ENCODE peak calls at places on chromosomes 5 and 9, in nine cellular contexts. O, R, M, E, Q, G, J, C and X are unnamed samples.

GRCh38 chr9:114056527-114056926 is 21.6 kb downstream of the AMBP start:
- DNase-seq in O (no peak), R (no peak), M (no peak), E (no peak), Q (no peak), G (no peak), J (no peak), C (no peak), X (no peak)

GRCh38 chr9:114286146-114286679 is 36.7 kb upstream of the ORM1 start:
- DNase-seq in O (peak), R (no peak), M (no peak), E (peak), Q (no peak), G (no peak), J (peak), C (no peak), X (no peak)

GRCh38 chr9:33782395-33783152 is 12.8 kb upstream of the PRSS3 start:
- DNase-seq in O (no peak), R (peak), M (peak), E (no peak), Q (peak), G (no peak), J (no peak), C (no peak), X (no peak)

GRCh38 chr9:72485821-72486605 is 35.4 kb upstream of the TMC1 start:
- DNase-seq in O (no peak), R (peak), M (no peak), E (no peak), Q (peak), G (no peak), J (no peak), C (no peak), X (no peak)

GRCh38 chr9:112170235-112170634 is 4.9 kb downstream of the SUSD1 start:
- DNase-seq in O (no peak), R (no peak), M (no peak), E (no peak), Q (no peak), G (no peak), J (peak), C (no peak), X (no peak)

GRCh38 chr9:35385042-35385441 is 104.9 kb upstream of the RUSC2 start:
- DNase-seq in O (no peak), R (peak), M (peak), E (no peak), Q (peak), G (no peak), J (no peak), C (peak), X (no peak)

GRCh38 chr5:179468696-179469095 is 81.7 kb upstream of the RUFY1 start:
- DNase-seq in O (no peak), R (no peak), M (no peak), E (no peak), Q (no peak), G (no peak), J (no peak), C (no peak), X (no peak)

GRCh38 chr9:80552931-80553330 is 981.2 kb downstream of the TLE4 start:
- DNase-seq in O (no peak), R (peak), M (no peak), E (peak), Q (peak), G (no peak), J (peak), C (no peak), X (peak)

GRCh38 chr9:138103824-138104206 is 226.2 kb downstream of the CACNA1B start:
- DNase-seq in O (no peak), R (no peak), M (no peak), E (peak), Q (no peak), G (no peak), J (no peak), C (no peak), X (no peak)

GRCh38 chr9:134624827-134625181 is 16.8 kb upstream of the COL5A1 start:
- DNase-seq in O (no peak), R (peak), M (peak), E (peak), Q (peak), G (no peak), J (peak), C (peak), X (no peak)

GRCh38 chr5:86979801-86980510 is 287.7 kb upstream of the RASA1 start:
- DNase-seq in O (no peak), R (peak), M (peak), E (no peak), Q (peak), G (no peak), J (no peak), C (no peak), X (no peak)

GRCh38 chr5:51194626-51195025 is 188.6 kb upstream of the ISL1 start:
- DNase-seq in O (no peak), R (no peak), M (no peak), E (no peak), Q (no peak), G (no peak), J (no peak), C (no peak), X (no peak)

GRCh38 chr9:23581936-23582335 is 244.1 kb downstream of the ELAVL2 start:
- DNase-seq in O (no peak), R (no peak), M (no peak), E (no peak), Q (no peak), G (no peak), J (no peak), C (no peak), X (no peak)

GRCh38 chr9:96186601-96187011 is 115.4 kb downstream of the HSD17B3 start:
- DNase-seq in O (no peak), R (peak), M (no peak), E (peak), Q (no peak), G (no peak), J (peak), C (no peak), X (no peak)

GRCh38 chr5:14109771-14110170 is 33.4 kb upstream of the TRIO start:
- DNase-seq in O (no peak), R (peak), M (no peak), E (no peak), Q (peak), G (no peak), J (no peak), C (no peak), X (no peak)

GRCh38 chr5:171757853-171758535 is 27.6 kb upstream of the SMIM23 start:
- DNase-seq in O (no peak), R (peak), M (peak), E (no peak), Q (peak), G (no peak), J (no peak), C (peak), X (no peak)

GRCh38 chr9:94907246-94907936 is 180.9 kb downstream of the AOPEP start:
- DNase-seq in O (no peak), R (no peak), M (peak), E (no peak), Q (no peak), G (no peak), J (peak), C (no peak), X (no peak)

GRCh38 chr9:133368249-133368881 is 7.5 kb downstream of the SURF4 start:
- DNase-seq in O (no peak), R (no peak), M (peak), E (no peak), Q (no peak), G (no peak), J (no peak), C (no peak), X (no peak)

GRCh38 chr5:123429993-123430392 is 6.8 kb upstream of the CEP120 start:
- DNase-seq in O (no peak), R (peak), M (no peak), E (no peak), Q (peak), G (no peak), J (peak), C (peak), X (no peak)

GRCh38 chr5:16540421-16540820 is 74.8 kb upstream of the ZNF622 start:
- DNase-seq in O (no peak), R (peak), M (no peak), E (no peak), Q (peak), G (no peak), J (no peak), C (no peak), X (no peak)

DNA sequence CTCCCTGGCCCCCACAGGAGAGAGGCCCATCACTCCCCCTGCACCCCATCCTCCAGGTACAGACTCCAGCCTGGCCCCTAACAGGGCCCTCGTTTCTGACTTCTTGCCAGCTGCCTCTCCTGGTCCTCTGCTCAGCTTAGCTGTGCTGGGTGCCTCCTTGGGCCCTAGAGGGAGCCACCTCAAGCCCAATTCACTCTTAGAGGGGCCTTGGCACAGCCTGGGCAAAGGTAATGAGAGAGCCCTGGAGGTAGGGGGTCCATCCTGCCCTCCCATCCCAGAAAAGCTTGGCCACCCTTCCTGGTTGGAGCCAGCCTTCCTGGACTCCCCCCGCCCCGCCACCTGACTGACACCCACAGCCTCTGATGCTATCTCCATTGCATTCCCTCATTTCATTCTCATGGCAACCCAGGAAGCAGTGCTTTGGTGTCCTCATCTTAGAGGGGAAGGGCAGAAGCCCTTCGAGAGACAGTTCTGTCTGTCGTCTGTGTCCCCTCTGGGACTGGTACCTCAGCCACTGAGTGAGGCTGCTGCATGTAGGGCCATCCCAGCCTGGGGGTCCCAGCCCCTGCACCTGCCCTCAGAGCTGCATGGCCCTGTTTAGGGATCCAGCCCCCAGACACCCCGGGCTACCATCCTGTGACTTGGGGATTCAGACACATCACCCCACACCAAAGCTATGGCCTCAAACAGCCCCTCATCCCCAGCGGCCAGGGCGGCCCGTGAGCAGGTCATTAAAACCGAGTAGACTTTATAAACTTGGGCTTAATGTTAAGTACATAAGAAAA is 95.5 kb downstream of the BARX1 start:
- DNase-seq in O (no peak), R (no peak), M (no peak), E (no peak), Q (no peak), G (no peak), J (no peak), C (no peak), X (no peak)
- TF ChIP-seq CTCF in O (no peak), R (no peak), M (no peak), E (no peak), Q (no peak), G (no peak), J (no peak), C (no peak), X (no peak)

DNA sequence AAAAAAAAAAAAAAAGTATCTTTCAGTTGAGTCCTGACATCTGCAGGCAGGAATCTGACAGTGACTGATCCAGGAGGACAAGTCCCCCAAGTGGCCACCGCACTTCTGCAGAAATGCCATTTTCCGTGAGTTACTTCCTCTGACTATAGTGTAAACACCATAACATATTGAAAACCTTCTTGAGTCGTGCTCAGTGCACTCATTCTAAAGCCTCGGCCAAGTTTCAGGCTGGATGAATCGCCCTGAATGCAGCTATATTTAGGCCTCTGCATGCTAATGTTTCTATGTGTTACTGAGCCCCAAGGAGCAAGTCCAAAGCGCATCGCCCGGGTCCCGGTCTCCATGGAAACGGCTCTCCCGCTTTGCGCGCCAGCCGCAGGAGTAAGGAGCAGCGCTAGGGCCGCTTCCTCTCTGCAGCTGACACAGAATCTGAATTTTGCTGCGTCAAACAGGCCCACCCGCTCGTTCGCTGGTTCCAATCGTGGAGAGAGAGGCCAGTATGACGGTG is 335.4 kb downstream of the MSX2 start:
- DNase-seq in O (peak), R (no peak), M (no peak), E (peak), Q (peak), G (peak), J (peak), C (no peak), X (peak)
- TF ChIP-seq CTCF in O (no peak), R (no peak), M (no peak), E (no peak), Q (peak), G (no peak), J (no peak), C (no peak), X (no peak)

GRCh38 chr9:88388886-88389617 is 808 bp downstream of the SPIN1 start:
- DNase-seq in O (peak), R (peak), M (peak), E (peak), Q (peak), G (peak), J (peak), C (peak), X (no peak)
- TF ChIP-seq CTCF in O (peak), R (no peak), M (no peak), E (no peak), Q (no peak), G (no peak), J (no peak), C (no peak), X (no peak)

GRCh38 chr5:167244583-167244982 is 1046.9 kb upstream of the WWC1 start:
- DNase-seq in O (no peak), R (peak), M (no peak), E (no peak), Q (no peak), G (no peak), J (no peak), C (no peak), X (no peak)
- TF ChIP-seq CTCF in O (no peak), R (peak), M (no peak), E (no peak), Q (peak), G (no peak), J (no peak), C (no peak), X (peak)

DNA sequence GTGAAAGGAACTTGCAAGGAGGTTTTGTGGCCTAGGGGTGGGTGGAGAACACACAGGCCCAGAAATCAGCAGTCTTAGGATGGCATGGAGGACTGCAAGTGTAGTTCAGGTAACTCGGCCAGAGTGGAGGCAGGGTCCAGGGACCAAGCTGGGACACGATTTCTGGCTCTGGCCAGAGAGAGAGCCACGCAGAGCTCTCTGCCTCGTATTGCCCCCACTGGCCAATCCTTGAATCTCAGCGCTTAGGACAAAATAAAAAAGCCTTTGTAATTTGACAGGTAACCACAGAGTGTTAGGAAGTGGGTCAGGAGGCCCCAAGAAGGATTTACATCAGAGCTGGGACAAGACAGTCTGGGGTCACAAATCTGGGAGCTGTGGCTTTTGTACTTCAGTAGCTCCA is 11.7 kb downstream of the MAP3K1 start:
- DNase-seq in O (no peak), R (no peak), M (no peak), E (no peak), Q (no peak), G (no peak), J (no peak), C (no peak), X (no peak)
- TF ChIP-seq CTCF in O (peak), R (peak), M (no peak), E (no peak), Q (peak), G (peak), J (peak), C (no peak), X (no peak)

GRCh38 chr5:134525687-134526482 is 415 bp downstream of the JADE2 start:
- DNase-seq in O (peak), R (peak), M (peak), E (peak), Q (peak), G (peak), J (peak), C (no peak), X (peak)
- TF ChIP-seq CTCF in O (no peak), R (peak), M (no peak), E (peak), Q (peak), G (no peak), J (no peak), C (no peak), X (no peak)

GRCh38 chr5:67166460-67166871 is 30.1 kb downstream of the CD180 start:
- DNase-seq in O (peak), R (no peak), M (no peak), E (peak), Q (no peak), G (peak), J (no peak), C (no peak), X (peak)
- TF ChIP-seq CTCF in O (no peak), R (no peak), M (no peak), E (no peak), Q (no peak), G (no peak), J (no peak), C (no peak), X (no peak)

GRCh38 chr5:140823475-140823874 is 2.1 kb downstream of the PCDHA5 start:
- DNase-seq in O (no peak), R (no peak), M (no peak), E (peak), Q (no peak), G (no peak), J (no peak), C (no peak), X (no peak)

GRCh38 chr5:140827704-140828401 is at the start of gene PCDHA6:
- DNase-seq in O (no peak), R (no peak), M (peak), E (no peak), Q (no peak), G (no peak), J (no peak), C (no peak), X (no peak)

GRCh38 chr5:140833993-140834392 is at the start of gene PCDHA7:
- DNase-seq in O (no peak), R (peak), M (no peak), E (no peak), Q (peak), G (no peak), J (no peak), C (no peak), X (no peak)

GRCh38 chr5:140828402-140828737 is 610 bp downstream of the PCDHA6 start:
- DNase-seq in O (no peak), R (no peak), M (no peak), E (no peak), Q (no peak), G (no peak), J (no peak), C (no peak), X (no peak)
- TF ChIP-seq CTCF in O (no peak), R (no peak), M (no peak), E (no peak), Q (no peak), G (no peak), J (no peak), C (no peak), X (no peak)

GRCh38 chr9:101791533-101791932 is 53.1 kb upstream of the GRIN3A start:
- DNase-seq in O (no peak), R (no peak), M (no peak), E (no peak), Q (no peak), G (no peak), J (no peak), C (no peak), X (no peak)

GRCh38 chr9:101796044-101796443 is 57.6 kb upstream of the GRIN3A start:
- DNase-seq in O (no peak), R (no peak), M (no peak), E (no peak), Q (no peak), G (no peak), J (no peak), C (no peak), X (no peak)

GRCh38 chr9:101792475-101792874 is 54.0 kb upstream of the GRIN3A start:
- DNase-seq in O (no peak), R (no peak), M (no peak), E (no peak), Q (no peak), G (no peak), J (no peak), C (no peak), X (no peak)

GRCh38 chr9:101795147-101795546 is 56.7 kb upstream of the GRIN3A start:
- DNase-seq in O (no peak), R (no peak), M (no peak), E (no peak), Q (no peak), G (no peak), J (no peak), C (no peak), X (no peak)

GRCh38 chr9:101791938-101792337 is 53.5 kb upstream of the GRIN3A start:
- DNase-seq in O (no peak), R (peak), M (no peak), E (no peak), Q (no peak), G (no peak), J (peak), C (no peak), X (no peak)
- TF ChIP-seq CTCF in O (peak), R (no peak), M (no peak), E (no peak), Q (peak), G (no peak), J (peak), C (peak), X (peak)

DNA sequence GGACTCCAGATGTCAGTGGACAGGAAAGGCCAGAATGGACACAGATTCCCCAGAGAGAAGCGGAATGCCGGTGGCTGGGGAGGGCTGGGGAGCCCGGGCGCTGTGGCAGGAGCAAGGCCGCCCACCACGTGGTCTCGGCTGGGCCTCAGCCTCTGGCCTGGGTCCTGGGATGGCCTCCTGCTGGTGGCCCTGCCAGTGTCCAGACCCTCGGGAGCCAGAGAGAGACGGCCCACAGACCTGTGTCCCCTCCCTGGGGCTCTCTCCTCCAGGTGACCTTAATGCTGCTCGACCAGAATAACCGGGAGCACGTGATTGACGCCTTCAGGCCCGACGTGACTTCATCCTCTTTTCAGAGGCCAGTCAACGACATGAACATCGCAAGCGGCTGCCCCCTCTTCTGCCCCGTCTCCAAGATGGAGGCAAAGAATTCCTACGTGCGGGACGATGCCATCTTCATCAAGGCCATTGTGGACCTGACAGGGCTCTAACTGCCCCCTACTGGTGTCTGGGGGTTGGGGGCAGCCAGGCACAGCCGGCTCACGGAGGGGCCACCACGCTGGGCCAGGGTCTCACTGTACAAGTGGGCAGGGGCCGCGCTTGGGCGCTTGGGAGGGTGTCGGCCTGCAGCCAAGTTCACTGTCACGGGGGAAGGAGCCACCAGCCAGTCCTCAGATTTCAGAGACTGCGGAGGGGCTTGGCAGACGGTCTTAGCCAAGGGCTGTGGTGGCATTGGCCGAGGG is 19.0 kb downstream of the FBXW5 start:
- DNase-seq in O (peak), R (no peak), M (no peak), E (no peak), Q (no peak), G (no peak), J (no peak), C (no peak), X (no peak)
- TF ChIP-seq CTCF in O (peak), R (no peak), M (no peak), E (no peak), Q (no peak), G (no peak), J (no peak), C (no peak), X (no peak)